ENCODE peak calls at places on chromosomes 5 and 9, in nine cellular contexts. O, B, R, X, A, W, M, G and U are unnamed samples.

GRCh38 chr5:91212336-91213092 is 170.6 kb downstream of the ARRDC3 start:
- DNase-seq in O (no peak), B (peak; percentile 92), R (no peak), X (peak; percentile 94), A (no peak), W (peak; percentile 91), M (no peak), G (no peak), U (no peak)

GRCh38 chr5:126122942-126123341 is 300.3 kb upstream of the GRAMD2B start:
- DNase-seq in O (peak; percentile 68), B (peak; percentile 15), R (no peak), X (no peak), A (no peak), W (no peak), M (no peak), G (no peak), U (no peak)

GRCh38 chr9:72445291-72446000 is 76.0 kb upstream of the TMC1 start:
- DNase-seq in O (no peak), B (no peak), R (no peak), X (peak; percentile 47), A (no peak), W (no peak), M (no peak), G (no peak), U (no peak)

GRCh38 chr9:129436751-129437625 is 183.9 kb downstream of the C9orf50 start:
- DNase-seq in O (no peak), B (peak; percentile 74), R (peak; percentile 88), X (peak; percentile 57), A (peak; percentile 86), W (peak; percentile 60), M (peak; percentile 45), G (peak; percentile 72), U (peak; percentile 56)

GRCh38 chr9:86175223-86175622 is 75.9 kb upstream of the GOLM1 start:
- DNase-seq in O (no peak), B (no peak), R (no peak), X (no peak), A (no peak), W (no peak), M (no peak), G (no peak), U (no peak)

GRCh38 chr9:98775831-98776441 is 20.4 kb downstream of the ANKS6 start:
- DNase-seq in O (peak; percentile 71), B (peak; percentile 62), R (no peak), X (peak; percentile 79), A (peak; percentile 36), W (peak; percentile 42), M (peak; percentile 17), G (peak; percentile 76), U (no peak)

GRCh38 chr5:44568519-44568918 is 179.3 kb upstream of the FGF10 start:
- DNase-seq in O (no peak), B (no peak), R (no peak), X (no peak), A (no peak), W (no peak), M (no peak), G (no peak), U (no peak)

GRCh38 chr9:111807197-111807596 is 12.5 kb upstream of the SHOC1 start:
- DNase-seq in O (no peak), B (no peak), R (no peak), X (no peak), A (no peak), W (no peak), M (no peak), G (no peak), U (no peak)

GRCh38 chr9:101026824-101027223 is 1.7 kb upstream of the PLPPR1 start:
- DNase-seq in O (no peak), B (no peak), R (no peak), X (no peak), A (no peak), W (no peak), M (no peak), G (no peak), U (no peak)
- H3K27me3 ChIP-seq in O (peaks cover 23% of the 10 kb centered on the region), B (no peaks in the 10 kb centered on the region), R (no peaks in the 10 kb centered on the region), X (peaks cover 11% of the 10 kb centered on the region), A (no peaks in the 10 kb centered on the region), W (peaks cover 25% of the 10 kb centered on the region), M (no peaks in the 10 kb centered on the region), G (peaks cover 25% of the 10 kb centered on the region), U (peaks cover 19% of the 10 kb centered on the region)

DNA sequence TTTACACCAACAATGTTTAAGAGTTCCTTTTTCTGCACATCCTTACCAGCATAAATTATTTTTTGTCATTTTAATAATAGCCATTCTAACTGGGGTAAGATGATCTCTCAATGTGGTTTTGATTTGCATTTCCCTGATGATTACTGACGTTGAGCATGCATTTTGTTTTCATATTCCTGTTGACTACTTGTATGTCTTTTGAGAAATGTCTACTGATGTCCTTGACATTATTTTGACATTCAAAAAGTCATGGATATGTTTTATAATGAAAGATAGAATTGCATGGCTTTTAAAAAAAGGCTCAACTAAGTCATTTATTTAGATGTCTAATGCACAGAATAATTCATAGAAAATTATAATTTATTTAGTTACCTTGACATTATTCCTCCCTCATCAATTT is 381.6 kb upstream of the C9orf72 start:
- DNase-seq in O (no peak), B (no peak), R (no peak), X (no peak), A (no peak), W (no peak), M (no peak), G (no peak), U (no peak)
- H3K9me3 ChIP-seq in O (no peaks in the 10 kb centered on the region), B (no peaks in the 10 kb centered on the region), R (no peaks in the 10 kb centered on the region), X (no peaks in the 10 kb centered on the region), A (no peaks in the 10 kb centered on the region), W (no peaks in the 10 kb centered on the region), M (no peaks in the 10 kb centered on the region), G (no peaks in the 10 kb centered on the region), U (no peaks in the 10 kb centered on the region)

GRCh38 chr5:31768784-31769183 is 129.9 kb downstream of the PDZD2 start:
- DNase-seq in O (no peak), B (no peak), R (no peak), X (no peak), A (no peak), W (no peak), M (no peak), G (no peak), U (no peak)

GRCh38 chr5:31771045-31771444 is 132.1 kb downstream of the PDZD2 start:
- DNase-seq in O (no peak), B (no peak), R (no peak), X (no peak), A (no peak), W (no peak), M (no peak), G (no peak), U (no peak)

GRCh38 chr5:31768046-31768445 is 129.1 kb downstream of the PDZD2 start:
- DNase-seq in O (no peak), B (no peak), R (no peak), X (no peak), A (no peak), W (no peak), M (no peak), G (no peak), U (no peak)

GRCh38 chr5:31770157-31770556 is 131.2 kb downstream of the PDZD2 start:
- DNase-seq in O (peak; percentile 36), B (no peak), R (no peak), X (no peak), A (no peak), W (no peak), M (no peak), G (no peak), U (no peak)

GRCh38 chr5:31767335-31768031 is 128.6 kb downstream of the PDZD2 start:
- DNase-seq in O (no peak), B (no peak), R (no peak), X (no peak), A (no peak), W (no peak), M (no peak), G (no peak), U (no peak)
- H3K27me3 ChIP-seq in O (no peaks in the 10 kb centered on the region), B (peaks cover 5% of the 10 kb centered on the region), R (no peaks in the 10 kb centered on the region), X (peaks cover 13% of the 10 kb centered on the region), A (no peaks in the 10 kb centered on the region), W (peaks cover 7% of the 10 kb centered on the region), M (no peaks in the 10 kb centered on the region), G (no peaks in the 10 kb centered on the region), U (no peaks in the 10 kb centered on the region)

GRCh38 chr5:163386352-163386751 is 51.0 kb upstream of the CCNG1 start:
- DNase-seq in O (no peak), B (no peak), R (no peak), X (no peak), A (no peak), W (no peak), M (no peak), G (no peak), U (no peak)
- H3K9me3 ChIP-seq in O (no peaks in the 10 kb centered on the region), B (no peaks in the 10 kb centered on the region), R (no peaks in the 10 kb centered on the region), X (no peaks in the 10 kb centered on the region), A (no peaks in the 10 kb centered on the region), W (no peaks in the 10 kb centered on the region), M (no peaks in the 10 kb centered on the region), G (no peaks in the 10 kb centered on the region), U (no peaks in the 10 kb centered on the region)

GRCh38 chr9:91943447-91943846 is 6.6 kb downstream of the ROR2 start:
- DNase-seq in O (no peak), B (no peak), R (no peak), X (no peak), A (no peak), W (no peak), M (no peak), G (no peak), U (no peak)
- H3K27me3 ChIP-seq in O (peaks cover 11% of the 10 kb centered on the region), B (no peaks in the 10 kb centered on the region), R (no peaks in the 10 kb centered on the region), X (no peaks in the 10 kb centered on the region), A (no peaks in the 10 kb centered on the region), W (peaks cover 39% of the 10 kb centered on the region), M (peaks cover 4% of the 10 kb centered on the region), G (no peaks in the 10 kb centered on the region), U (peaks cover 30% of the 10 kb centered on the region)

DNA sequence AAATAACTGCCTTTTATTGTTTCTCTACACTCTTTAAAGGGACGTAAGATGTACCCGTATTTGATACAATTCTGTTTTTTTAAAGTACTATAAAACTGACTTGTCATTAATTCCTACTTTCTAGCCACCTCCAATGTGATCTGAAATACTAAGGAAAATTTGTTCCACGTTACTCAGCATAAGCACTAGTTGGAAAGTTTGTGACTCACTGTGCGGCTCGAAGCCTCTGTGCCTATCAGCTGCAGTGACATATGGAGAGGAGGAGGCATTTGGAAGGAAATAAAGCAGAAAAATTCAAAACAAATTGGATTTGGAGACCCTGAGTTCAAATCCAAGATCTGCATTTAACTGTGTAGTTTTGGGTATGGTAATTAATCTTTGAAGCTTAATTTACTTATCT is 339.4 kb downstream of the BRINP1 start:
- DNase-seq in O (no peak), B (no peak), R (no peak), X (no peak), A (no peak), W (no peak), M (no peak), G (no peak), U (no peak)
- H3K9me3 ChIP-seq in O (no peaks in the 10 kb centered on the region), B (no peaks in the 10 kb centered on the region), R (no peaks in the 10 kb centered on the region), X (peaks cover 8% of the 10 kb centered on the region), A (no peaks in the 10 kb centered on the region), W (no peaks in the 10 kb centered on the region), M (no peaks in the 10 kb centered on the region), G (no peaks in the 10 kb centered on the region), U (peaks cover 4% of the 10 kb centered on the region)